ENCODE peak calls at places on chromosomes 7 and 10, in nine cellular contexts. N is kidney, D is cardiac muscle cell, U is lung, B is GM23338, E is Peyer's patch, K is thyroid gland, Q is tibial nerve, V is left ventricle myocardium inferior. M is an unnamed sample.

GRCh38 chr7:128453836-128454804 is 1.6 kb upstream of the HILPDA start:
- DNase-seq in U (peak; percentile 68), V (peak; percentile 90), B (peak; percentile 91), Q (peak; percentile 89), K (peak; percentile 96), D (peak; percentile 99), N (peak; percentile 94), E (peak; percentile 63), M (peak; percentile 84)

GRCh38 chr10:6200588-6201510 is 1.9 kb upstream of the PFKFB3 start:
- DNase-seq in U (no peak), D (no peak), B (peak; percentile 55), V (no peak), K (peak; percentile 27), E (peak; percentile 66), Q (no peak), N (no peak), M (peak; percentile 69)

GRCh38 chr10:106278385-106278784 is 886.1 kb downstream of the SORCS1 start:
- DNase-seq in D (peak; percentile 27), U (no peak), E (no peak), K (no peak), B (peak; percentile 34), V (no peak), N (no peak), Q (no peak), M (no peak)

GRCh38 chr7:31735991-31736982 is 49.3 kb downstream of the PPP1R17 start:
- DNase-seq in Q (peak; percentile 52), E (peak; percentile 50), N (no peak), K (peak; percentile 27), B (peak; percentile 83), V (peak; percentile 20), U (peak; percentile 66), D (peak; percentile 71), M (peak; percentile 68)

GRCh38 chr10:42836771-42837468 is 54.3 kb downstream of the BMS1 start:
- DNase-seq in D (peak; percentile 39), Q (no peak), E (no peak), N (no peak), K (peak; percentile 15), V (no peak), U (no peak), B (peak; percentile 62), M (no peak)

GRCh38 chr10:91708174-91708861 is 75.4 kb upstream of the PPP1R3C start:
- DNase-seq in Q (no peak), K (no peak), N (no peak), V (no peak), D (no peak), E (no peak), U (no peak), B (no peak), M (no peak)

GRCh38 chr7:142088022-142088714 is 23.4 kb upstream of the MGAM2 start:
- DNase-seq in V (no peak), N (no peak), E (no peak), U (no peak), K (no peak), B (no peak), D (no peak), Q (no peak), M (no peak)

GRCh38 chr7:117143580-117143979 is 179.3 kb downstream of the WNT2 start:
- DNase-seq in K (no peak), U (no peak), N (no peak), E (no peak), D (no peak), B (no peak), V (no peak), Q (no peak), M (no peak)

GRCh38 chr10:43702213-43702935 is 53.7 kb upstream of the ZNF32 start:
- DNase-seq in D (no peak), U (no peak), Q (no peak), B (no peak), K (no peak), E (no peak), V (no peak), N (no peak), M (no peak)

GRCh38 chr10:116011929-116012328 is 261.1 kb downstream of the GFRA1 start:
- DNase-seq in E (no peak), D (no peak), K (no peak), Q (no peak), U (no peak), B (no peak), V (no peak), N (no peak), M (no peak)

GRCh38 chr10:102247724-102248123 is 2.4 kb downstream of the GBF1 start:
- DNase-seq in U (no peak), K (no peak), D (no peak), B (no peak), E (no peak), Q (no peak), V (no peak), N (no peak), M (no peak)

GRCh38 chr7:30166155-30166840 is 31.5 kb downstream of the MTURN start:
- DNase-seq in U (no peak), D (no peak), E (no peak), V (no peak), Q (no peak), B (no peak), K (peak; percentile 81), N (no peak), M (no peak)

GRCh38 chr7:134278502-134279153 is 38.1 kb downstream of the SLC35B4 start:
- DNase-seq in U (no peak), K (no peak), E (no peak), N (no peak), B (no peak), D (no peak), V (no peak), Q (no peak), M (no peak)

GRCh38 chr7:35593896-35594295 is 101.0 kb downstream of the HERPUD2 start:
- DNase-seq in K (no peak), V (no peak), E (no peak), U (no peak), D (no peak), N (no peak), B (peak; percentile 82), Q (no peak), M (no peak)
- TF ChIP-seq CTCF in K (no peak), V (no peak), E (no peak), U (no peak), D (peak; percentile 25), N (no peak), B (peak; percentile 91), Q (no peak), M (no peak)

DNA sequence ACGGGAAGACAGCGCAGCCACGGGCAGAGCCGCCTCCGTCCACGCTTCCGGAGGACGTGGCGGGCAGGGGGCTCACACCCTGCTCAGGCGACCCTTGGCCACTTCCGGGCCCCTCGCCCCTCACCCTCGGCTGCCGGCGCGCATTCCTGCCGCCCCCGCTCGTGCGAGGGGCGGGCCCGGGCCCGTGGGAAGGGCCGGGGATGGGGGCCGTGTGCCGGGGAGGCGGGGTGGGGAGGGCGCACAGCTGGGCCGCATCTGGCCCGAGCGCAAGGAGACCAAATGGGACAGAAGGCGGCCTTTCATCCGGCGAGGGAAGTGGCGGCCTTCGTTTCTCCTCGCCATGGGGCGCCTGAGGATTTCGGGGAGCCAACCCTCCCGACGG is 846 bp upstream of the LFNG start:
- DNase-seq in Q (no peak), K (no peak), V (no peak), E (peak; percentile 57), D (no peak), U (no peak), N (no peak), B (no peak), M (no peak)
- H3K4me1 ChIP-seq in Q (no peaks in the 10 kb centered on the region), K (peaks cover 46% of the 10 kb centered on the region), V (peaks cover 52% of the 10 kb centered on the region), E (peaks cover 43% of the 10 kb centered on the region), D (no peaks in the 10 kb centered on the region), U (peaks cover 17% of the 10 kb centered on the region), N (peaks cover 28% of the 10 kb centered on the region), B (peaks cover 48% of the 10 kb centered on the region), M (peaks cover 26% of the 10 kb centered on the region)

GRCh38 chr7:1920886-1921285 is 250.8 kb downstream of the ELFN1 start:
- DNase-seq in D (no peak), U (no peak), B (no peak), N (peak; percentile 55), Q (no peak), E (no peak), V (no peak), K (no peak), M (no peak)

GRCh38 chr7:1923409-1924053 is 253.5 kb downstream of the ELFN1 start:
- DNase-seq in D (no peak), V (no peak), K (no peak), N (peak; percentile 68), U (no peak), E (no peak), Q (no peak), B (no peak), M (no peak)

GRCh38 chr7:1922071-1922869 is 252.2 kb downstream of the ELFN1 start:
- DNase-seq in D (no peak), N (peak; percentile 73), K (no peak), U (no peak), B (no peak), V (no peak), E (no peak), Q (no peak), M (no peak)

GRCh38 chr7:1924185-1924817 is 254.2 kb downstream of the ELFN1 start:
- DNase-seq in E (no peak), D (peak; percentile 67), K (no peak), V (no peak), B (no peak), N (peak; percentile 14), Q (no peak), U (no peak), M (no peak)

GRCh38 chr7:1922870-1923236 is 252.8 kb downstream of the ELFN1 start:
- DNase-seq in E (no peak), N (no peak), K (no peak), D (no peak), V (no peak), U (no peak), B (no peak), Q (no peak), M (no peak)
- TF ChIP-seq CTCF in E (no peak), N (no peak), K (no peak), D (peak; percentile 14), V (no peak), U (no peak), B (no peak), Q (no peak), M (no peak)

DNA sequence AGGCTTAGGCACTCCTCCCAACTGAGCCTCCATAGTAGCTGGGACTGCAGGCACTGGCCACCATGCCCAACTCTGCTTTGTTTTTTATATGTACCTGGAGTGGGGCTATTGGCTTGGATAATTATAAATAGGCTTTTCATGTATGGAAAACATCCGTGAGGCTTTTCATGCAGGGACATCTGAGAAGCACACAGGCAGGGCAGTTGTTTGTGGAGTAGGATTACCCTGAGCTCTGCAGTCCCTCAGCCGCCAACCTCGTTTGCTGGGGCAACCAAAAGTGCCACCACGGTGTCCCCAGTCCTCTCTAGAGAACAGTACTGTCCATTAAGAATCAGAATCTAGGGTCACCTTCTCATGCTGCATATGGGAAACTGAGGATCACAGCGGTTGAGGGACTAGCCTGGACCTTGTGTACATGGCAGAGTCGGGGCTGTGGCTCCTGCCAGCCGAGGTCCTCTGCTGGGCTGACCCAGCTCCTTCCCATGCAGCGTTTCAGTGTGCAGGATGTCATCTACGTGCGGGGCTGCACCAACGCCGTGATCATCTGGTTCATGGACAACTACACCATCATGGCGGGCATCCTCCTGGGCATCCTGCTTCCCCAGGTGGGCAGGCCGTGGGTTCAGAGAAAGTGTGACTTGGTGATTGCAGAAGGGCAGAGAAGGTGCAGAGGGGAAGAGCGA is 54.5 kb downstream of the TSPAN15 start:
- DNase-seq in Q (no peak), U (no peak), B (no peak), N (no peak), K (no peak), D (no peak), V (no peak), E (peak; percentile 42), M (no peak)
- H3K4me1 ChIP-seq in Q (no peaks in the 10 kb centered on the region), U (peaks cover 2% of the 10 kb centered on the region), B (peaks cover 10% of the 10 kb centered on the region), N (peaks cover 5% of the 10 kb centered on the region), K (no peaks in the 10 kb centered on the region), D (no peaks in the 10 kb centered on the region), V (peaks cover 15% of the 10 kb centered on the region), E (no peaks in the 10 kb centered on the region), M (no peaks in the 10 kb centered on the region)